ENCODE peak calls at places on chromosomes 12 and 14, in seven cellular contexts. Z is HCT116; G is left cardiac atrium; V is left lung; S is Right ventricle myocardium superior; Q is gastroesophageal sphincter; F is activated naive CD8-positive, alpha-beta T cell treated with anti-CD3 and anti-CD28 coated beads, Interleukin-2, amount 10 ng/mL, durations not matched to agents 7 days and 5 days. I is an unnamed sample.

GRCh38 chr14:92456215-92457017 is 57.2 kb upstream of the RIN3 start:
- ATAC-seq in Z (peak), G (peak), V (peak), S (peak), Q (peak), F (no peak), I (peak)

GRCh38 chr14:95526483-95527391 is 8.1 kb upstream of the GLRX5 start:
- ATAC-seq in Z (no peak), G (peak), V (peak), S (peak), Q (peak), F (no peak), I (no peak)

GRCh38 chr12:6494968-6495367 is 1.1 kb downstream of the NCAPD2 start:
- ATAC-seq in Z (no peak), G (no peak), V (no peak), S (no peak), Q (no peak), F (no peak), I (no peak)

GRCh38 chr14:91202234-91202974 is 42.1 kb downstream of the GPR68 start:
- ATAC-seq in Z (no peak), G (peak), V (peak), S (peak), Q (peak), F (peak), I (no peak)

GRCh38 chr12:124005736-124006581 is 32.9 kb downstream of the ZNF664 start:
- ATAC-seq in Z (no peak), G (no peak), V (no peak), S (no peak), Q (no peak), F (peak), I (no peak)

GRCh38 chr14:64747327-64747726 is 43.1 kb downstream of the PLEKHG3 start:
- ATAC-seq in Z (no peak), G (no peak), V (no peak), S (no peak), Q (no peak), F (no peak), I (no peak)

GRCh38 chr12:46407360-46407759 is 34.8 kb upstream of the SLC38A2 start:
- ATAC-seq in Z (no peak), G (no peak), V (no peak), S (no peak), Q (no peak), F (no peak), I (no peak)

GRCh38 chr14:63308723-63309317 is 9.9 kb downstream of the GPHB5 start:
- ATAC-seq in Z (peak), G (no peak), V (no peak), S (no peak), Q (no peak), F (no peak), I (peak)

GRCh38 chr12:1439687-1440086 is 154.7 kb downstream of the FBXL14 start:
- ATAC-seq in Z (no peak), G (no peak), V (no peak), S (no peak), Q (no peak), F (no peak), I (no peak)

GRCh38 chr14:59583755-59584154 is 7.1 kb upstream of the CCDC175 start:
- ATAC-seq in Z (peak), G (peak), V (peak), S (no peak), Q (no peak), F (no peak), I (peak)

GRCh38 chr12:7068994-7069346 is 8.5 kb downstream of the C1S start:
- ATAC-seq in Z (no peak), G (peak), V (peak), S (peak), Q (no peak), F (no peak), I (no peak)

GRCh38 chr12:2035421-2036080 is 17.2 kb upstream of the CACNA1C start:
- ATAC-seq in Z (peak), G (peak), V (peak), S (no peak), Q (no peak), F (no peak), I (no peak)

GRCh38 chr14:35197015-35197414 is 74.7 kb downstream of the PRORP start:
- ATAC-seq in Z (peak), G (peak), V (peak), S (no peak), Q (no peak), F (no peak), I (peak)

GRCh38 chr14:81153187-81153586 is 67.6 kb downstream of the GTF2A1 start:
- ATAC-seq in Z (no peak), G (no peak), V (no peak), S (no peak), Q (no peak), F (no peak), I (no peak)

GRCh38 chr14:103198429-103199140 is 75.3 kb downstream of the TNFAIP2 start:
- ATAC-seq in Z (no peak), G (peak), V (peak), S (peak), Q (peak), F (no peak), I (no peak)

GRCh38 chr14:74950795-74951442 is 4.5 kb downstream of the PGF start:
- ATAC-seq in Z (no peak), G (no peak), V (no peak), S (no peak), Q (no peak), F (no peak), I (no peak)

GRCh38 chr12:130199536-130200390 is 37.5 kb downstream of the FZD10 start:
- ATAC-seq in Z (no peak), G (no peak), V (no peak), S (no peak), Q (no peak), F (no peak), I (no peak)

GRCh38 chr14:51479584-51480305 is 172.0 kb upstream of the FRMD6 start:
- ATAC-seq in Z (no peak), G (peak), V (peak), S (peak), Q (peak), F (no peak), I (no peak)

GRCh38 chr14:69580009-69580577 is 5.4 kb upstream of the CCDC177 start:
- ATAC-seq in Z (peak), G (peak), V (peak), S (peak), Q (peak), F (no peak), I (peak)

GRCh38 chr12:116591608-116592115 is 32.5 kb downstream of the MAP1LC3B2 start:
- ATAC-seq in Z (no peak), G (peak), V (peak), S (peak), Q (peak), F (no peak), I (no peak)

GRCh38 chr12:123237646-123238329 is 4.6 kb downstream of the MTRFR start:
- ATAC-seq in Z (peak), G (no peak), V (peak), S (no peak), Q (no peak), F (no peak), I (peak)

GRCh38 chr12:95277139-95277538 is 59.5 kb downstream of the VEZT start:
- ATAC-seq in Z (no peak), G (peak), V (peak), S (no peak), Q (no peak), F (no peak), I (peak)

GRCh38 chr12:118034429-118035193 is 18.1 kb downstream of the RFC5 start:
- ATAC-seq in Z (peak), G (peak), V (peak), S (peak), Q (peak), F (no peak), I (peak)

GRCh38 chr12:104469066-104469465 is 12.3 kb downstream of the CHST11 start:
- ATAC-seq in Z (no peak), G (no peak), V (no peak), S (no peak), Q (no peak), F (no peak), I (no peak)

GRCh38 chr14:32669416-32669815 is 269.3 kb upstream of the NPAS3 start:
- ATAC-seq in Z (no peak), G (no peak), V (no peak), S (no peak), Q (no peak), F (no peak), I (no peak)

GRCh38 chr14:99273724-99274345 is 1.8 kb upstream of the BCL11B start:
- ATAC-seq in Z (no peak), G (peak), V (no peak), S (no peak), Q (no peak), F (no peak), I (no peak)

GRCh38 chr14:35242599-35243311 is 49.4 kb upstream of the PSMA6 start:
- ATAC-seq in Z (no peak), G (no peak), V (peak), S (no peak), Q (no peak), F (no peak), I (no peak)

GRCh38 chr12:46794593-46795190 is 31.1 kb downstream of the SLC38A4 start:
- ATAC-seq in Z (no peak), G (no peak), V (no peak), S (no peak), Q (no peak), F (no peak), I (no peak)

GRCh38 chr12:59093090-59093489 is 172.8 kb upstream of the LRIG3 start:
- ATAC-seq in Z (no peak), G (no peak), V (no peak), S (no peak), Q (no peak), F (no peak), I (no peak)

GRCh38 chr12:96225994-96226399 is 31.8 kb downstream of the ELK3 start:
- ATAC-seq in Z (no peak), G (no peak), V (no peak), S (no peak), Q (no peak), F (no peak), I (no peak)

GRCh38 chr12:102814691-102815367 is 102.2 kb downstream of the PAH start:
- ATAC-seq in Z (no peak), G (no peak), V (peak), S (no peak), Q (peak), F (no peak), I (no peak)

GRCh38 chr12:1197264-1198018 is 206.4 kb downstream of the ERC1 start:
- ATAC-seq in Z (no peak), G (no peak), V (peak), S (no peak), Q (no peak), F (no peak), I (peak)

GRCh38 chr12:102317155-102317554 is 119.5 kb upstream of the PMCH start:
- ATAC-seq in Z (no peak), G (no peak), V (no peak), S (no peak), Q (no peak), F (no peak), I (no peak)

GRCh38 chr12:79012616-79013015 is 148.0 kb downstream of the SYT1 start:
- ATAC-seq in Z (no peak), G (no peak), V (no peak), S (no peak), Q (no peak), F (no peak), I (no peak)

GRCh38 chr12:80627773-80628172 is 79.7 kb upstream of the MYF6 start:
- ATAC-seq in Z (no peak), G (peak), V (peak), S (peak), Q (peak), F (no peak), I (no peak)

GRCh38 chr12:71870409-71870808 is 30.9 kb downstream of the TBC1D15 start:
- ATAC-seq in Z (no peak), G (no peak), V (no peak), S (no peak), Q (no peak), F (no peak), I (no peak)

GRCh38 chr12:1534708-1535107 is 59.7 kb downstream of the FBXL14 start:
- ATAC-seq in Z (no peak), G (no peak), V (no peak), S (no peak), Q (no peak), F (no peak), I (no peak)

I was measured in SK-N-SH treated with all-trans-retinoic acid at 6 μM for 48 hours.